ENCODE peak calls at places on chromosomes 6 and 20, in nine cellular contexts. One of them, this sample, is unnamed.

GRCh38 chr6:44681782-44682181 is 294.3 kb downstream of the CDC5L start:
- DNase-seq in body of pancreas: no peak
- DNase-seq in gastrocnemius medialis: no peak
- DNase-seq in IMR-90: no peak
- DNase-seq in HFFc6: no peak
- DNase-seq in cardiac fibroblast: no peak
- DNase-seq in GM12864: no peak
- DNase-seq in GM13976: no peak
- DNase-seq in prostate gland: peak
- DNase-seq in this sample: peak

GRCh38 chr20:22672191-22672590 is 87.8 kb upstream of the FOXA2 start:
- DNase-seq in body of pancreas: no peak
- DNase-seq in gastrocnemius medialis: no peak
- DNase-seq in IMR-90: no peak
- DNase-seq in HFFc6: no peak
- DNase-seq in cardiac fibroblast: no peak
- DNase-seq in GM12864: no peak
- DNase-seq in GM13976: no peak
- DNase-seq in prostate gland: no peak
- DNase-seq in this sample: no peak

GRCh38 chr6:17115251-17116089 is 13.6 kb downstream of the STMND1 start:
- DNase-seq in body of pancreas: peak
- DNase-seq in gastrocnemius medialis: no peak
- DNase-seq in IMR-90: peak
- DNase-seq in HFFc6: peak
- DNase-seq in cardiac fibroblast: peak
- DNase-seq in GM12864: no peak
- DNase-seq in GM13976: no peak
- DNase-seq in prostate gland: no peak
- DNase-seq in this sample: no peak

GRCh38 chr6:114997813-114998292 is 655.0 kb upstream of the HS3ST5 start:
- DNase-seq in body of pancreas: no peak
- DNase-seq in gastrocnemius medialis: no peak
- DNase-seq in IMR-90: no peak
- DNase-seq in HFFc6: no peak
- DNase-seq in cardiac fibroblast: no peak
- DNase-seq in GM12864: no peak
- DNase-seq in GM13976: peak
- DNase-seq in prostate gland: no peak
- DNase-seq in this sample: no peak

GRCh38 chr6:85250586-85251216 is 199.2 kb upstream of the NT5E start:
- DNase-seq in body of pancreas: no peak
- DNase-seq in gastrocnemius medialis: no peak
- DNase-seq in IMR-90: no peak
- DNase-seq in HFFc6: no peak
- DNase-seq in cardiac fibroblast: peak
- DNase-seq in GM12864: no peak
- DNase-seq in GM13976: no peak
- DNase-seq in prostate gland: no peak
- DNase-seq in this sample: no peak

GRCh38 chr20:17995967-17996819 is 27.4 kb downstream of the MGME1 start:
- DNase-seq in body of pancreas: peak
- DNase-seq in gastrocnemius medialis: no peak
- DNase-seq in IMR-90: peak
- DNase-seq in HFFc6: peak
- DNase-seq in cardiac fibroblast: peak
- DNase-seq in GM12864: no peak
- DNase-seq in GM13976: peak
- DNase-seq in prostate gland: peak
- DNase-seq in this sample: no peak

GRCh38 chr6:76555090-76555489 is 482.6 kb upstream of the IMPG1 start:
- DNase-seq in body of pancreas: no peak
- DNase-seq in gastrocnemius medialis: no peak
- DNase-seq in IMR-90: no peak
- DNase-seq in HFFc6: no peak
- DNase-seq in cardiac fibroblast: no peak
- DNase-seq in GM12864: no peak
- DNase-seq in GM13976: no peak
- DNase-seq in prostate gland: no peak
- DNase-seq in this sample: no peak

GRCh38 chr20:19492937-19493336 is 265.1 kb upstream of the RIN2 start:
- DNase-seq in body of pancreas: peak
- DNase-seq in gastrocnemius medialis: no peak
- DNase-seq in IMR-90: no peak
- DNase-seq in HFFc6: no peak
- DNase-seq in cardiac fibroblast: no peak
- DNase-seq in GM12864: no peak
- DNase-seq in GM13976: no peak
- DNase-seq in prostate gland: no peak
- DNase-seq in this sample: no peak

GRCh38 chr6:140051521-140052455 is 677.3 kb upstream of the CITED2 start:
- DNase-seq in body of pancreas: no peak
- DNase-seq in gastrocnemius medialis: no peak
- DNase-seq in IMR-90: peak
- DNase-seq in HFFc6: peak
- DNase-seq in cardiac fibroblast: peak
- DNase-seq in GM12864: no peak
- DNase-seq in GM13976: no peak
- DNase-seq in prostate gland: no peak
- DNase-seq in this sample: no peak

GRCh38 chr6:140047321-140047720 is 672.9 kb upstream of the CITED2 start:
- DNase-seq in body of pancreas: no peak
- DNase-seq in gastrocnemius medialis: no peak
- DNase-seq in IMR-90: no peak
- DNase-seq in HFFc6: no peak
- DNase-seq in cardiac fibroblast: no peak
- DNase-seq in GM12864: no peak
- DNase-seq in GM13976: no peak
- DNase-seq in prostate gland: no peak
- DNase-seq in this sample: no peak

GRCh38 chr6:140050232-140050995 is 676.0 kb upstream of the CITED2 start:
- DNase-seq in body of pancreas: no peak
- DNase-seq in gastrocnemius medialis: peak
- DNase-seq in IMR-90: peak
- DNase-seq in HFFc6: peak
- DNase-seq in cardiac fibroblast: peak
- DNase-seq in GM12864: no peak
- DNase-seq in GM13976: no peak
- DNase-seq in prostate gland: no peak
- DNase-seq in this sample: no peak

GRCh38 chr6:140048202-140048790 is 673.8 kb upstream of the CITED2 start:
- DNase-seq in body of pancreas: no peak
- DNase-seq in gastrocnemius medialis: no peak
- DNase-seq in IMR-90: no peak
- DNase-seq in HFFc6: no peak
- DNase-seq in cardiac fibroblast: no peak
- DNase-seq in GM12864: no peak
- DNase-seq in GM13976: no peak
- DNase-seq in prostate gland: no peak
- DNase-seq in this sample: no peak

DNA sequence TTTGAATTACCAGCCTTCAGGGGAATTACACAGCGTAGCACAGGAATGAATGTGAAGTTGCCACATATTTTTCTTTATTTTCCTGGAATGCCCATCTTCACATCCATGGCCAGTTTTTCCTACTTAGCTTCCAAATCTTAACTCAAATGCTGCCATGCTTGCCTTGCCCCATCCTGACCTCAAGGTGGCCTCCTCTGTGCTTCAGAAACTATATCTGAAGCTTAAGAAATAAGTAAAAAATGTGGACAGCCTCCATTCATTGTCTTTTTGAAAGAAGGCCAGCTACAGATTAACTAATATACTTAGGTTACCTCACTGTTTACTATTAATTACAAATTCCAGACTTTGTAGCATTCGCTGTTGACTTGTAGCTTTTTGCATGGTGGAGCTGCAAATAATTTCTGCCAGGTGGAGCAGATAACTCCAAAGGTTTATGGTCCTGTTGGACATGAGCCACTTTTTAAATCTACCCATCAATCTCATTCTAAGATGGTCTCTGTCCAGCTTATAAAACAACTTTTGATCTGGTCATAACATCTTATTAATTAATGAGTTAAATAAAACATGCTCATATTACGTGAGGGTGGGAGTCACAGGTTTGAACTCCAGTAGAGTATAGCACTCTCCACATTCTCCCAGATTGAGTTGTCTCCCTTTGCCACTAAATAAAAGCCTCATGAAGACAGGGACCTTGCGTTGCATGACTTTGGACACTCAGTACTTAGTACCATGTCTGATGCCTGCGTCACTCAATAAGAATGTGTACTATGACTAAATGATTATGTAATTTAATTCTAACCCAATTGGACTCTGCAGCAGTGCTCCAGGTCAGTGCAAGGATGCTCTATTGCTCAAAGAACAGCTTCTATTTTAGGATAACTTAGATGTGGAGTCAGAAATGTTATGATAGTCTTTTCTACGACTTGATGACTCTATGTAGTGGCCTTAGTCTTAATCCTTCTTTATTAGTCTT is 678.6 kb upstream of the CITED2 start:
- DNase-seq in body of pancreas: peak
- DNase-seq in gastrocnemius medialis: no peak
- DNase-seq in IMR-90: peak
- DNase-seq in HFFc6: peak
- DNase-seq in cardiac fibroblast: peak
- DNase-seq in GM12864: no peak
- DNase-seq in GM13976: peak
- DNase-seq in prostate gland: no peak
- DNase-seq in this sample: no peak
- TF ChIP-seq CTCF in body of pancreas: peak
- TF ChIP-seq CTCF in gastrocnemius medialis: no peak
- TF ChIP-seq CTCF in IMR-90: peak
- TF ChIP-seq CTCF in HFFc6: peak
- TF ChIP-seq CTCF in cardiac fibroblast: peak
- TF ChIP-seq CTCF in GM12864: peak
- TF ChIP-seq CTCF in GM13976: peak
- TF ChIP-seq CTCF in prostate gland: no peak
- TF ChIP-seq CTCF in this sample: peak

GRCh38 chr20:10448270-10449156 is 13.4 kb downstream of the SLX4IP start:
- DNase-seq in body of pancreas: no peak
- DNase-seq in gastrocnemius medialis: no peak
- DNase-seq in IMR-90: peak
- DNase-seq in HFFc6: peak
- DNase-seq in cardiac fibroblast: no peak
- DNase-seq in GM12864: no peak
- DNase-seq in GM13976: no peak
- DNase-seq in prostate gland: no peak
- DNase-seq in this sample: no peak

GRCh38 chr20:10447028-10447427 is 11.9 kb downstream of the SLX4IP start:
- DNase-seq in body of pancreas: peak
- DNase-seq in gastrocnemius medialis: no peak
- DNase-seq in IMR-90: peak
- DNase-seq in HFFc6: peak
- DNase-seq in cardiac fibroblast: peak
- DNase-seq in GM12864: peak
- DNase-seq in GM13976: peak
- DNase-seq in prostate gland: no peak
- DNase-seq in this sample: no peak

GRCh38 chr20:10449270-10449669 is 14.2 kb downstream of the SLX4IP start:
- DNase-seq in body of pancreas: no peak
- DNase-seq in gastrocnemius medialis: no peak
- DNase-seq in IMR-90: no peak
- DNase-seq in HFFc6: no peak
- DNase-seq in cardiac fibroblast: no peak
- DNase-seq in GM12864: no peak
- DNase-seq in GM13976: no peak
- DNase-seq in prostate gland: no peak
- DNase-seq in this sample: no peak

GRCh38 chr20:10443936-10444335 is 8.8 kb downstream of the SLX4IP start:
- DNase-seq in body of pancreas: no peak
- DNase-seq in gastrocnemius medialis: no peak
- DNase-seq in IMR-90: no peak
- DNase-seq in HFFc6: no peak
- DNase-seq in cardiac fibroblast: no peak
- DNase-seq in GM12864: no peak
- DNase-seq in GM13976: no peak
- DNase-seq in prostate gland: no peak
- DNase-seq in this sample: no peak

GRCh38 chr20:10445758-10446157 is 10.7 kb downstream of the SLX4IP start:
- DNase-seq in body of pancreas: no peak
- DNase-seq in gastrocnemius medialis: no peak
- DNase-seq in IMR-90: no peak
- DNase-seq in HFFc6: no peak
- DNase-seq in cardiac fibroblast: no peak
- DNase-seq in GM12864: no peak
- DNase-seq in GM13976: no peak
- DNase-seq in prostate gland: no peak
- DNase-seq in this sample: no peak
- TF ChIP-seq CTCF in body of pancreas: no peak
- TF ChIP-seq CTCF in gastrocnemius medialis: no peak
- TF ChIP-seq CTCF in IMR-90: no peak
- TF ChIP-seq CTCF in HFFc6: no peak
- TF ChIP-seq CTCF in cardiac fibroblast: no peak
- TF ChIP-seq CTCF in GM12864: no peak
- TF ChIP-seq CTCF in GM13976: no peak
- TF ChIP-seq CTCF in prostate gland: no peak
- TF ChIP-seq CTCF in this sample: no peak

GRCh38 chr6:72040106-72040505 is 153.8 kb downstream of the RIMS1 start:
- DNase-seq in body of pancreas: no peak
- DNase-seq in gastrocnemius medialis: no peak
- DNase-seq in IMR-90: peak
- DNase-seq in HFFc6: no peak
- DNase-seq in cardiac fibroblast: no peak
- DNase-seq in GM12864: no peak
- DNase-seq in GM13976: no peak
- DNase-seq in prostate gland: no peak
- DNase-seq in this sample: no peak

GRCh38 chr6:72037006-72037405 is 150.7 kb downstream of the RIMS1 start:
- DNase-seq in body of pancreas: no peak
- DNase-seq in gastrocnemius medialis: no peak
- DNase-seq in IMR-90: no peak
- DNase-seq in HFFc6: no peak
- DNase-seq in cardiac fibroblast: no peak
- DNase-seq in GM12864: no peak
- DNase-seq in GM13976: no peak
- DNase-seq in prostate gland: no peak
- DNase-seq in this sample: no peak

GRCh38 chr6:72048080-72048479 is 161.7 kb downstream of the RIMS1 start:
- DNase-seq in body of pancreas: no peak
- DNase-seq in gastrocnemius medialis: no peak
- DNase-seq in IMR-90: no peak
- DNase-seq in HFFc6: no peak
- DNase-seq in cardiac fibroblast: no peak
- DNase-seq in GM12864: no peak
- DNase-seq in GM13976: no peak
- DNase-seq in prostate gland: no peak
- DNase-seq in this sample: no peak

GRCh38 chr6:72042088-72042487 is 155.7 kb downstream of the RIMS1 start:
- DNase-seq in body of pancreas: no peak
- DNase-seq in gastrocnemius medialis: no peak
- DNase-seq in IMR-90: no peak
- DNase-seq in HFFc6: peak
- DNase-seq in cardiac fibroblast: peak
- DNase-seq in GM12864: no peak
- DNase-seq in GM13976: no peak
- DNase-seq in prostate gland: no peak
- DNase-seq in this sample: no peak
- TF ChIP-seq CTCF in body of pancreas: no peak
- TF ChIP-seq CTCF in gastrocnemius medialis: no peak
- TF ChIP-seq CTCF in IMR-90: no peak
- TF ChIP-seq CTCF in HFFc6: peak
- TF ChIP-seq CTCF in cardiac fibroblast: no peak
- TF ChIP-seq CTCF in GM12864: peak
- TF ChIP-seq CTCF in GM13976: no peak
- TF ChIP-seq CTCF in prostate gland: no peak
- TF ChIP-seq CTCF in this sample: peak

GRCh38 chr20:58330229-58330628 is 20.7 kb downstream of the RAB22A start:
- DNase-seq in body of pancreas: no peak
- DNase-seq in gastrocnemius medialis: no peak
- DNase-seq in IMR-90: no peak
- DNase-seq in HFFc6: no peak
- DNase-seq in cardiac fibroblast: no peak
- DNase-seq in GM12864: no peak
- DNase-seq in GM13976: no peak
- DNase-seq in prostate gland: no peak
- DNase-seq in this sample: no peak
- TF ChIP-seq CTCF in body of pancreas: no peak
- TF ChIP-seq CTCF in gastrocnemius medialis: no peak
- TF ChIP-seq CTCF in IMR-90: no peak
- TF ChIP-seq CTCF in HFFc6: no peak
- TF ChIP-seq CTCF in cardiac fibroblast: no peak
- TF ChIP-seq CTCF in GM12864: no peak
- TF ChIP-seq CTCF in GM13976: no peak
- TF ChIP-seq CTCF in prostate gland: no peak
- TF ChIP-seq CTCF in this sample: no peak

This sample was measured in osteocyte.